ENCODE peak calls at places on chromosome 17, in eight cellular contexts. One of them, this sample, is unnamed.

GRCh38 chr17:16106161-16106891 is 106.7 kb downstream of the TTC19 start:
- DNase-seq in naive B cell: no peak
- DNase-seq in stimulated activated CD4-positive, alpha-beta T cell treated with anti-CD3 and anti-CD28 coated beads, Interleukin-1b, Interleukin-23, amount 100 ng/mL, for 1 hour: no peak
- DNase-seq in activated T-helper 1 cell treated with Interleukin-2 at 50 U/mL for 16 hours: no peak
- DNase-seq in NCI-H69: peak
- DNase-seq in stimulated activated CD8-positive, alpha-beta memory T cell treated with anti-CD3 and anti-CD28 coated beads, Interleukin-12 subunit alpha, Interleukin-12 subunit beta, amount 100 ng/mL, for 1 hour: no peak
- DNase-seq in kidney tubule cell: no peak
- DNase-seq in NCI-H345: peak
- DNase-seq in this sample: no peak

GRCh38 chr17:82238562-82239201 is 9.8 kb downstream of the SLC16A3 start:
- DNase-seq in stimulated activated CD8-positive, alpha-beta memory T cell treated with anti-CD3 and anti-CD28 coated beads, Interleukin-12 subunit alpha, Interleukin-12 subunit beta, amount 100 ng/mL, for 1 hour: peak
- DNase-seq in stimulated activated CD4-positive, alpha-beta T cell treated with anti-CD3 and anti-CD28 coated beads, Interleukin-1b, Interleukin-23, amount 100 ng/mL, for 1 hour: no peak
- DNase-seq in kidney tubule cell: peak
- DNase-seq in NCI-H69: peak
- DNase-seq in NCI-H345: no peak
- DNase-seq in activated T-helper 1 cell treated with Interleukin-2 at 50 U/mL for 16 hours: peak
- DNase-seq in naive B cell: no peak
- DNase-seq in this sample: no peak

GRCh38 chr17:5237541-5238016 is 2.9 kb upstream of the SCIMP start:
- DNase-seq in NCI-H69: peak
- DNase-seq in stimulated activated CD8-positive, alpha-beta memory T cell treated with anti-CD3 and anti-CD28 coated beads, Interleukin-12 subunit alpha, Interleukin-12 subunit beta, amount 100 ng/mL, for 1 hour: no peak
- DNase-seq in stimulated activated CD4-positive, alpha-beta T cell treated with anti-CD3 and anti-CD28 coated beads, Interleukin-1b, Interleukin-23, amount 100 ng/mL, for 1 hour: no peak
- DNase-seq in naive B cell: no peak
- DNase-seq in kidney tubule cell: peak
- DNase-seq in NCI-H345: peak
- DNase-seq in activated T-helper 1 cell treated with Interleukin-2 at 50 U/mL for 16 hours: no peak
- DNase-seq in this sample: no peak

GRCh38 chr17:80491478-80492342 is 15.3 kb upstream of the NPTX1 start:
- DNase-seq in NCI-H345: no peak
- DNase-seq in activated T-helper 1 cell treated with Interleukin-2 at 50 U/mL for 16 hours: no peak
- DNase-seq in stimulated activated CD4-positive, alpha-beta T cell treated with anti-CD3 and anti-CD28 coated beads, Interleukin-1b, Interleukin-23, amount 100 ng/mL, for 1 hour: no peak
- DNase-seq in naive B cell: no peak
- DNase-seq in kidney tubule cell: peak
- DNase-seq in NCI-H69: no peak
- DNase-seq in stimulated activated CD8-positive, alpha-beta memory T cell treated with anti-CD3 and anti-CD28 coated beads, Interleukin-12 subunit alpha, Interleukin-12 subunit beta, amount 100 ng/mL, for 1 hour: no peak
- DNase-seq in this sample: no peak

GRCh38 chr17:3845361-3845753 is 689 bp downstream of the NCBP3 start:
- DNase-seq in naive B cell: no peak
- DNase-seq in NCI-H69: no peak
- DNase-seq in kidney tubule cell: peak
- DNase-seq in NCI-H345: peak
- DNase-seq in stimulated activated CD8-positive, alpha-beta memory T cell treated with anti-CD3 and anti-CD28 coated beads, Interleukin-12 subunit alpha, Interleukin-12 subunit beta, amount 100 ng/mL, for 1 hour: peak
- DNase-seq in stimulated activated CD4-positive, alpha-beta T cell treated with anti-CD3 and anti-CD28 coated beads, Interleukin-1b, Interleukin-23, amount 100 ng/mL, for 1 hour: no peak
- DNase-seq in activated T-helper 1 cell treated with Interleukin-2 at 50 U/mL for 16 hours: no peak
- DNase-seq in this sample: no peak

GRCh38 chr17:33874617-33875060 is 380.4 kb upstream of the CCL2 start:
- DNase-seq in activated T-helper 1 cell treated with Interleukin-2 at 50 U/mL for 16 hours: no peak
- DNase-seq in stimulated activated CD8-positive, alpha-beta memory T cell treated with anti-CD3 and anti-CD28 coated beads, Interleukin-12 subunit alpha, Interleukin-12 subunit beta, amount 100 ng/mL, for 1 hour: no peak
- DNase-seq in naive B cell: no peak
- DNase-seq in kidney tubule cell: peak
- DNase-seq in stimulated activated CD4-positive, alpha-beta T cell treated with anti-CD3 and anti-CD28 coated beads, Interleukin-1b, Interleukin-23, amount 100 ng/mL, for 1 hour: no peak
- DNase-seq in NCI-H345: no peak
- DNase-seq in NCI-H69: peak
- DNase-seq in this sample: no peak

GRCh38 chr17:2064980-2065785 is 10.3 kb downstream of the HIC1 start:
- DNase-seq in naive B cell: no peak
- DNase-seq in NCI-H345: no peak
- DNase-seq in NCI-H69: peak
- DNase-seq in stimulated activated CD8-positive, alpha-beta memory T cell treated with anti-CD3 and anti-CD28 coated beads, Interleukin-12 subunit alpha, Interleukin-12 subunit beta, amount 100 ng/mL, for 1 hour: no peak
- DNase-seq in stimulated activated CD4-positive, alpha-beta T cell treated with anti-CD3 and anti-CD28 coated beads, Interleukin-1b, Interleukin-23, amount 100 ng/mL, for 1 hour: no peak
- DNase-seq in activated T-helper 1 cell treated with Interleukin-2 at 50 U/mL for 16 hours: no peak
- DNase-seq in kidney tubule cell: no peak
- DNase-seq in this sample: no peak

GRCh38 chr17:16975744-16976625 is 4.1 kb upstream of the TNFRSF13B start:
- DNase-seq in naive B cell: no peak
- DNase-seq in activated T-helper 1 cell treated with Interleukin-2 at 50 U/mL for 16 hours: no peak
- DNase-seq in NCI-H69: no peak
- DNase-seq in stimulated activated CD8-positive, alpha-beta memory T cell treated with anti-CD3 and anti-CD28 coated beads, Interleukin-12 subunit alpha, Interleukin-12 subunit beta, amount 100 ng/mL, for 1 hour: no peak
- DNase-seq in NCI-H345: no peak
- DNase-seq in kidney tubule cell: no peak
- DNase-seq in stimulated activated CD4-positive, alpha-beta T cell treated with anti-CD3 and anti-CD28 coated beads, Interleukin-1b, Interleukin-23, amount 100 ng/mL, for 1 hour: no peak
- DNase-seq in this sample: no peak

GRCh38 chr17:80259642-80260535 is 763 bp upstream of the RNF213 start:
- DNase-seq in stimulated activated CD4-positive, alpha-beta T cell treated with anti-CD3 and anti-CD28 coated beads, Interleukin-1b, Interleukin-23, amount 100 ng/mL, for 1 hour: peak
- DNase-seq in naive B cell: peak
- DNase-seq in NCI-H69: peak
- DNase-seq in kidney tubule cell: peak
- DNase-seq in stimulated activated CD8-positive, alpha-beta memory T cell treated with anti-CD3 and anti-CD28 coated beads, Interleukin-12 subunit alpha, Interleukin-12 subunit beta, amount 100 ng/mL, for 1 hour: peak
- DNase-seq in activated T-helper 1 cell treated with Interleukin-2 at 50 U/mL for 16 hours: peak
- DNase-seq in NCI-H345: peak
- DNase-seq in this sample: no peak

GRCh38 chr17:29140631-29141483 is 39.3 kb downstream of the MYO18A start:
- DNase-seq in stimulated activated CD4-positive, alpha-beta T cell treated with anti-CD3 and anti-CD28 coated beads, Interleukin-1b, Interleukin-23, amount 100 ng/mL, for 1 hour: no peak
- DNase-seq in NCI-H69: peak
- DNase-seq in stimulated activated CD8-positive, alpha-beta memory T cell treated with anti-CD3 and anti-CD28 coated beads, Interleukin-12 subunit alpha, Interleukin-12 subunit beta, amount 100 ng/mL, for 1 hour: no peak
- DNase-seq in NCI-H345: peak
- DNase-seq in kidney tubule cell: no peak
- DNase-seq in activated T-helper 1 cell treated with Interleukin-2 at 50 U/mL for 16 hours: peak
- DNase-seq in naive B cell: peak
- DNase-seq in this sample: no peak

GRCh38 chr17:31588512-31588911 is 197.0 kb downstream of the RAB11FIP4 start:
- DNase-seq in stimulated activated CD4-positive, alpha-beta T cell treated with anti-CD3 and anti-CD28 coated beads, Interleukin-1b, Interleukin-23, amount 100 ng/mL, for 1 hour: no peak
- DNase-seq in activated T-helper 1 cell treated with Interleukin-2 at 50 U/mL for 16 hours: no peak
- DNase-seq in naive B cell: no peak
- DNase-seq in NCI-H69: no peak
- DNase-seq in stimulated activated CD8-positive, alpha-beta memory T cell treated with anti-CD3 and anti-CD28 coated beads, Interleukin-12 subunit alpha, Interleukin-12 subunit beta, amount 100 ng/mL, for 1 hour: no peak
- DNase-seq in kidney tubule cell: no peak
- DNase-seq in NCI-H345: no peak
- DNase-seq in this sample: no peak

GRCh38 chr17:3535253-3535995 is 22.2 kb downstream of the TRPV3 start:
- DNase-seq in NCI-H345: no peak
- DNase-seq in stimulated activated CD4-positive, alpha-beta T cell treated with anti-CD3 and anti-CD28 coated beads, Interleukin-1b, Interleukin-23, amount 100 ng/mL, for 1 hour: no peak
- DNase-seq in stimulated activated CD8-positive, alpha-beta memory T cell treated with anti-CD3 and anti-CD28 coated beads, Interleukin-12 subunit alpha, Interleukin-12 subunit beta, amount 100 ng/mL, for 1 hour: peak
- DNase-seq in activated T-helper 1 cell treated with Interleukin-2 at 50 U/mL for 16 hours: peak
- DNase-seq in kidney tubule cell: peak
- DNase-seq in naive B cell: peak
- DNase-seq in NCI-H69: peak
- DNase-seq in this sample: no peak

GRCh38 chr17:70187383-70187782 is 18.1 kb downstream of the KCNJ2 start:
- DNase-seq in stimulated activated CD8-positive, alpha-beta memory T cell treated with anti-CD3 and anti-CD28 coated beads, Interleukin-12 subunit alpha, Interleukin-12 subunit beta, amount 100 ng/mL, for 1 hour: no peak
- DNase-seq in activated T-helper 1 cell treated with Interleukin-2 at 50 U/mL for 16 hours: no peak
- DNase-seq in naive B cell: no peak
- DNase-seq in kidney tubule cell: peak
- DNase-seq in NCI-H345: no peak
- DNase-seq in NCI-H69: no peak
- DNase-seq in stimulated activated CD4-positive, alpha-beta T cell treated with anti-CD3 and anti-CD28 coated beads, Interleukin-1b, Interleukin-23, amount 100 ng/mL, for 1 hour: no peak
- DNase-seq in this sample: no peak

GRCh38 chr17:82633343-82633742 is 14.9 kb downstream of the WDR45B start:
- DNase-seq in kidney tubule cell: no peak
- DNase-seq in stimulated activated CD4-positive, alpha-beta T cell treated with anti-CD3 and anti-CD28 coated beads, Interleukin-1b, Interleukin-23, amount 100 ng/mL, for 1 hour: no peak
- DNase-seq in NCI-H69: no peak
- DNase-seq in activated T-helper 1 cell treated with Interleukin-2 at 50 U/mL for 16 hours: no peak
- DNase-seq in naive B cell: no peak
- DNase-seq in stimulated activated CD8-positive, alpha-beta memory T cell treated with anti-CD3 and anti-CD28 coated beads, Interleukin-12 subunit alpha, Interleukin-12 subunit beta, amount 100 ng/mL, for 1 hour: no peak
- DNase-seq in NCI-H345: no peak
- DNase-seq in this sample: no peak

GRCh38 chr17:4879591-4879990 is 19.7 kb upstream of the C17orf107 start:
- DNase-seq in NCI-H345: no peak
- DNase-seq in activated T-helper 1 cell treated with Interleukin-2 at 50 U/mL for 16 hours: no peak
- DNase-seq in stimulated activated CD8-positive, alpha-beta memory T cell treated with anti-CD3 and anti-CD28 coated beads, Interleukin-12 subunit alpha, Interleukin-12 subunit beta, amount 100 ng/mL, for 1 hour: no peak
- DNase-seq in kidney tubule cell: no peak
- DNase-seq in stimulated activated CD4-positive, alpha-beta T cell treated with anti-CD3 and anti-CD28 coated beads, Interleukin-1b, Interleukin-23, amount 100 ng/mL, for 1 hour: no peak
- DNase-seq in NCI-H69: no peak
- DNase-seq in naive B cell: no peak
- DNase-seq in this sample: no peak

GRCh38 chr17:69597898-69598692 is 183.6 kb downstream of the MAP2K6 start:
- DNase-seq in activated T-helper 1 cell treated with Interleukin-2 at 50 U/mL for 16 hours: no peak
- DNase-seq in NCI-H69: no peak
- DNase-seq in naive B cell: no peak
- DNase-seq in stimulated activated CD8-positive, alpha-beta memory T cell treated with anti-CD3 and anti-CD28 coated beads, Interleukin-12 subunit alpha, Interleukin-12 subunit beta, amount 100 ng/mL, for 1 hour: no peak
- DNase-seq in stimulated activated CD4-positive, alpha-beta T cell treated with anti-CD3 and anti-CD28 coated beads, Interleukin-1b, Interleukin-23, amount 100 ng/mL, for 1 hour: no peak
- DNase-seq in kidney tubule cell: peak
- DNase-seq in NCI-H345: no peak
- DNase-seq in this sample: no peak

GRCh38 chr17:77606146-77606864 is 352.2 kb upstream of the TNRC6C start:
- DNase-seq in naive B cell: no peak
- DNase-seq in stimulated activated CD8-positive, alpha-beta memory T cell treated with anti-CD3 and anti-CD28 coated beads, Interleukin-12 subunit alpha, Interleukin-12 subunit beta, amount 100 ng/mL, for 1 hour: no peak
- DNase-seq in activated T-helper 1 cell treated with Interleukin-2 at 50 U/mL for 16 hours: no peak
- DNase-seq in kidney tubule cell: no peak
- DNase-seq in stimulated activated CD4-positive, alpha-beta T cell treated with anti-CD3 and anti-CD28 coated beads, Interleukin-1b, Interleukin-23, amount 100 ng/mL, for 1 hour: no peak
- DNase-seq in NCI-H69: no peak
- DNase-seq in NCI-H345: no peak
- DNase-seq in this sample: no peak

GRCh38 chr17:45156242-45156641 is 5.4 kb upstream of the HEXIM2 start:
- DNase-seq in NCI-H345: no peak
- DNase-seq in NCI-H69: no peak
- DNase-seq in naive B cell: no peak
- DNase-seq in stimulated activated CD4-positive, alpha-beta T cell treated with anti-CD3 and anti-CD28 coated beads, Interleukin-1b, Interleukin-23, amount 100 ng/mL, for 1 hour: no peak
- DNase-seq in stimulated activated CD8-positive, alpha-beta memory T cell treated with anti-CD3 and anti-CD28 coated beads, Interleukin-12 subunit alpha, Interleukin-12 subunit beta, amount 100 ng/mL, for 1 hour: no peak
- DNase-seq in kidney tubule cell: no peak
- DNase-seq in activated T-helper 1 cell treated with Interleukin-2 at 50 U/mL for 16 hours: no peak
- DNase-seq in this sample: no peak

GRCh38 chr17:52143536-52143935 is 15.0 kb downstream of the CA10 start:
- DNase-seq in stimulated activated CD4-positive, alpha-beta T cell treated with anti-CD3 and anti-CD28 coated beads, Interleukin-1b, Interleukin-23, amount 100 ng/mL, for 1 hour: no peak
- DNase-seq in naive B cell: no peak
- DNase-seq in activated T-helper 1 cell treated with Interleukin-2 at 50 U/mL for 16 hours: no peak
- DNase-seq in kidney tubule cell: no peak
- DNase-seq in NCI-H345: no peak
- DNase-seq in stimulated activated CD8-positive, alpha-beta memory T cell treated with anti-CD3 and anti-CD28 coated beads, Interleukin-12 subunit alpha, Interleukin-12 subunit beta, amount 100 ng/mL, for 1 hour: no peak
- DNase-seq in NCI-H69: no peak
- DNase-seq in this sample: no peak

GRCh38 chr17:79874329-79874981 is 35.2 kb upstream of the CBX4 start:
- DNase-seq in activated T-helper 1 cell treated with Interleukin-2 at 50 U/mL for 16 hours: no peak
- DNase-seq in NCI-H69: peak
- DNase-seq in stimulated activated CD8-positive, alpha-beta memory T cell treated with anti-CD3 and anti-CD28 coated beads, Interleukin-12 subunit alpha, Interleukin-12 subunit beta, amount 100 ng/mL, for 1 hour: peak
- DNase-seq in naive B cell: peak
- DNase-seq in NCI-H345: peak
- DNase-seq in stimulated activated CD4-positive, alpha-beta T cell treated with anti-CD3 and anti-CD28 coated beads, Interleukin-1b, Interleukin-23, amount 100 ng/mL, for 1 hour: no peak
- DNase-seq in kidney tubule cell: peak
- DNase-seq in this sample: no peak

GRCh38 chr17:79581306-79581932 is 29.4 kb downstream of the RBFOX3 start:
- DNase-seq in NCI-H345: peak
- DNase-seq in kidney tubule cell: peak
- DNase-seq in stimulated activated CD4-positive, alpha-beta T cell treated with anti-CD3 and anti-CD28 coated beads, Interleukin-1b, Interleukin-23, amount 100 ng/mL, for 1 hour: no peak
- DNase-seq in stimulated activated CD8-positive, alpha-beta memory T cell treated with anti-CD3 and anti-CD28 coated beads, Interleukin-12 subunit alpha, Interleukin-12 subunit beta, amount 100 ng/mL, for 1 hour: no peak
- DNase-seq in NCI-H69: peak
- DNase-seq in activated T-helper 1 cell treated with Interleukin-2 at 50 U/mL for 16 hours: no peak
- DNase-seq in naive B cell: no peak
- DNase-seq in this sample: no peak

GRCh38 chr17:1274243-1274608 is 4.0 kb downstream of the BHLHA9 start:
- DNase-seq in naive B cell: no peak
- DNase-seq in stimulated activated CD8-positive, alpha-beta memory T cell treated with anti-CD3 and anti-CD28 coated beads, Interleukin-12 subunit alpha, Interleukin-12 subunit beta, amount 100 ng/mL, for 1 hour: no peak
- DNase-seq in NCI-H69: no peak
- DNase-seq in NCI-H345: no peak
- DNase-seq in stimulated activated CD4-positive, alpha-beta T cell treated with anti-CD3 and anti-CD28 coated beads, Interleukin-1b, Interleukin-23, amount 100 ng/mL, for 1 hour: no peak
- DNase-seq in kidney tubule cell: no peak
- DNase-seq in activated T-helper 1 cell treated with Interleukin-2 at 50 U/mL for 16 hours: no peak
- DNase-seq in this sample: no peak

GRCh38 chr17:74863420-74864296 is 4.0 kb upstream of the GRIN2C start:
- DNase-seq in NCI-H69: no peak
- DNase-seq in activated T-helper 1 cell treated with Interleukin-2 at 50 U/mL for 16 hours: no peak
- DNase-seq in NCI-H345: no peak
- DNase-seq in naive B cell: no peak
- DNase-seq in stimulated activated CD8-positive, alpha-beta memory T cell treated with anti-CD3 and anti-CD28 coated beads, Interleukin-12 subunit alpha, Interleukin-12 subunit beta, amount 100 ng/mL, for 1 hour: no peak
- DNase-seq in kidney tubule cell: no peak
- DNase-seq in stimulated activated CD4-positive, alpha-beta T cell treated with anti-CD3 and anti-CD28 coated beads, Interleukin-1b, Interleukin-23, amount 100 ng/mL, for 1 hour: no peak
- DNase-seq in this sample: no peak

GRCh38 chr17:62110923-62111484 is 45.9 kb upstream of the MED13 start:
- DNase-seq in naive B cell: no peak
- DNase-seq in NCI-H345: no peak
- DNase-seq in kidney tubule cell: peak
- DNase-seq in NCI-H69: no peak
- DNase-seq in activated T-helper 1 cell treated with Interleukin-2 at 50 U/mL for 16 hours: no peak
- DNase-seq in stimulated activated CD4-positive, alpha-beta T cell treated with anti-CD3 and anti-CD28 coated beads, Interleukin-1b, Interleukin-23, amount 100 ng/mL, for 1 hour: no peak
- DNase-seq in stimulated activated CD8-positive, alpha-beta memory T cell treated with anti-CD3 and anti-CD28 coated beads, Interleukin-12 subunit alpha, Interleukin-12 subunit beta, amount 100 ng/mL, for 1 hour: no peak
- DNase-seq in this sample: no peak

GRCh38 chr17:81429813-81430510 is 34.7 kb downstream of the BAHCC1 start:
- DNase-seq in stimulated activated CD8-positive, alpha-beta memory T cell treated with anti-CD3 and anti-CD28 coated beads, Interleukin-12 subunit alpha, Interleukin-12 subunit beta, amount 100 ng/mL, for 1 hour: no peak
- DNase-seq in stimulated activated CD4-positive, alpha-beta T cell treated with anti-CD3 and anti-CD28 coated beads, Interleukin-1b, Interleukin-23, amount 100 ng/mL, for 1 hour: no peak
- DNase-seq in activated T-helper 1 cell treated with Interleukin-2 at 50 U/mL for 16 hours: no peak
- DNase-seq in NCI-H345: peak
- DNase-seq in kidney tubule cell: no peak
- DNase-seq in naive B cell: no peak
- DNase-seq in NCI-H69: peak
- DNase-seq in this sample: no peak

GRCh38 chr17:73549841-73550430 is 94.3 kb downstream of the SDK2 start:
- DNase-seq in NCI-H345: no peak
- DNase-seq in stimulated activated CD4-positive, alpha-beta T cell treated with anti-CD3 and anti-CD28 coated beads, Interleukin-1b, Interleukin-23, amount 100 ng/mL, for 1 hour: no peak
- DNase-seq in stimulated activated CD8-positive, alpha-beta memory T cell treated with anti-CD3 and anti-CD28 coated beads, Interleukin-12 subunit alpha, Interleukin-12 subunit beta, amount 100 ng/mL, for 1 hour: no peak
- DNase-seq in NCI-H69: peak
- DNase-seq in activated T-helper 1 cell treated with Interleukin-2 at 50 U/mL for 16 hours: no peak
- DNase-seq in naive B cell: no peak
- DNase-seq in kidney tubule cell: no peak
- DNase-seq in this sample: no peak

GRCh38 chr17:31269597-31269996 is 27.4 kb downstream of the OMG start:
- DNase-seq in NCI-H69: no peak
- DNase-seq in NCI-H345: no peak
- DNase-seq in kidney tubule cell: peak
- DNase-seq in activated T-helper 1 cell treated with Interleukin-2 at 50 U/mL for 16 hours: no peak
- DNase-seq in naive B cell: no peak
- DNase-seq in stimulated activated CD8-positive, alpha-beta memory T cell treated with anti-CD3 and anti-CD28 coated beads, Interleukin-12 subunit alpha, Interleukin-12 subunit beta, amount 100 ng/mL, for 1 hour: no peak
- DNase-seq in stimulated activated CD4-positive, alpha-beta T cell treated with anti-CD3 and anti-CD28 coated beads, Interleukin-1b, Interleukin-23, amount 100 ng/mL, for 1 hour: no peak
- DNase-seq in this sample: peak

GRCh38 chr17:34979650-34980352 is 511 bp upstream of the LIG3 start:
- DNase-seq in kidney tubule cell: no peak
- DNase-seq in stimulated activated CD8-positive, alpha-beta memory T cell treated with anti-CD3 and anti-CD28 coated beads, Interleukin-12 subunit alpha, Interleukin-12 subunit beta, amount 100 ng/mL, for 1 hour: no peak
- DNase-seq in naive B cell: no peak
- DNase-seq in stimulated activated CD4-positive, alpha-beta T cell treated with anti-CD3 and anti-CD28 coated beads, Interleukin-1b, Interleukin-23, amount 100 ng/mL, for 1 hour: no peak
- DNase-seq in activated T-helper 1 cell treated with Interleukin-2 at 50 U/mL for 16 hours: no peak
- DNase-seq in NCI-H69: peak
- DNase-seq in NCI-H345: peak
- DNase-seq in this sample: no peak

GRCh38 chr17:59914274-59914854 is 21.4 kb downstream of the RPS6KB1 start:
- DNase-seq in NCI-H69: peak
- DNase-seq in stimulated activated CD8-positive, alpha-beta memory T cell treated with anti-CD3 and anti-CD28 coated beads, Interleukin-12 subunit alpha, Interleukin-12 subunit beta, amount 100 ng/mL, for 1 hour: no peak
- DNase-seq in stimulated activated CD4-positive, alpha-beta T cell treated with anti-CD3 and anti-CD28 coated beads, Interleukin-1b, Interleukin-23, amount 100 ng/mL, for 1 hour: no peak
- DNase-seq in NCI-H345: peak
- DNase-seq in naive B cell: peak
- DNase-seq in kidney tubule cell: peak
- DNase-seq in activated T-helper 1 cell treated with Interleukin-2 at 50 U/mL for 16 hours: no peak
- DNase-seq in this sample: no peak

GRCh38 chr17:49990921-49991320 is 4.1 kb downstream of the DLX3 start:
- DNase-seq in NCI-H69: no peak
- DNase-seq in stimulated activated CD8-positive, alpha-beta memory T cell treated with anti-CD3 and anti-CD28 coated beads, Interleukin-12 subunit alpha, Interleukin-12 subunit beta, amount 100 ng/mL, for 1 hour: no peak
- DNase-seq in stimulated activated CD4-positive, alpha-beta T cell treated with anti-CD3 and anti-CD28 coated beads, Interleukin-1b, Interleukin-23, amount 100 ng/mL, for 1 hour: no peak
- DNase-seq in kidney tubule cell: no peak
- DNase-seq in activated T-helper 1 cell treated with Interleukin-2 at 50 U/mL for 16 hours: no peak
- DNase-seq in NCI-H345: no peak
- DNase-seq in naive B cell: no peak
- DNase-seq in this sample: no peak

GRCh38 chr17:2982854-2983636 is 80.4 kb downstream of the OR1D5 start:
- DNase-seq in NCI-H345: no peak
- DNase-seq in kidney tubule cell: peak
- DNase-seq in stimulated activated CD8-positive, alpha-beta memory T cell treated with anti-CD3 and anti-CD28 coated beads, Interleukin-12 subunit alpha, Interleukin-12 subunit beta, amount 100 ng/mL, for 1 hour: no peak
- DNase-seq in stimulated activated CD4-positive, alpha-beta T cell treated with anti-CD3 and anti-CD28 coated beads, Interleukin-1b, Interleukin-23, amount 100 ng/mL, for 1 hour: no peak
- DNase-seq in naive B cell: no peak
- DNase-seq in NCI-H69: no peak
- DNase-seq in activated T-helper 1 cell treated with Interleukin-2 at 50 U/mL for 16 hours: no peak
- DNase-seq in this sample: peak

This sample was measured in GOT3.